ENCODE peak calls at places on chromosomes 3 and 15, in seven cellular contexts. O is stimulated activated CD4-positive, alpha-beta T cell treated with anti-CD3 and anti-CD28 coated beads, Interleukin-2, amount 100 ng/mL, for 48 hours; G is SJSA1; U is ELR; E is heart left ventricle; S is fibroblast of the aortic adventitia; Y is GM03348. B is an unnamed sample.

GRCh38 chr3:166360702-166361101 is 523.5 kb upstream of the BCHE start:
- DNase-seq in G (no peak), E (no peak), S (no peak), O (no peak), U (no peak), Y (no peak), B (no peak)

GRCh38 chr15:77529394-77530159 is 103.1 kb downstream of the LINGO1 start:
- DNase-seq in O (no peak), E (no peak), S (no peak), G (no peak), U (no peak), Y (no peak), B (no peak)

GRCh38 chr3:100640633-100641032 is 31.2 kb downstream of the ADGRG7 start:
- DNase-seq in O (no peak), E (no peak), S (no peak), G (no peak), Y (no peak), U (no peak), B (no peak)

GRCh38 chr15:37098468-37099320 is 1.7 kb downstream of the MEIS2 start:
- DNase-seq in O (no peak), E (peak), S (no peak), G (peak), U (peak), Y (peak), B (no peak)

GRCh38 chr3:149468504-149469212 is 5.8 kb upstream of the TM4SF4 start:
- DNase-seq in S (no peak), U (no peak), O (no peak), G (no peak), Y (no peak), E (no peak), B (no peak)

GRCh38 chr3:30637310-30638227 is 31.2 kb downstream of the TGFBR2 start:
- DNase-seq in S (no peak), U (no peak), G (no peak), Y (no peak), O (no peak), E (no peak), B (no peak)

GRCh38 chr3:42036483-42036823 is 54.7 kb upstream of the TRAK1 start:
- DNase-seq in E (peak), O (no peak), G (peak), S (peak), Y (peak), U (peak), B (no peak)

GRCh38 chr3:79018671-79019136 is 749.1 kb downstream of the ROBO1 start:
- DNase-seq in O (no peak), Y (peak), E (peak), G (peak), S (peak), U (peak), B (no peak)

GRCh38 chr3:72310028-72310987 is 525.4 kb upstream of the PROK2 start:
- DNase-seq in O (no peak), G (peak), Y (peak), U (peak), S (peak), E (peak), B (peak)

GRCh38 chr3:100993309-100993708 is at the start of gene ABI3BP:
- DNase-seq in E (peak), O (no peak), Y (peak), G (peak), S (peak), U (peak), B (no peak)

GRCh38 chr15:75891895-75892294 is 11.8 kb upstream of the FBXO22 start:
- DNase-seq in G (peak), U (peak), E (no peak), Y (peak), S (peak), O (no peak), B (no peak)

GRCh38 chr15:101121511-101122090 is 130.2 kb downstream of the CHSY1 start:
- DNase-seq in U (peak), S (peak), E (peak), G (peak), Y (peak), O (peak), B (peak)

GRCh38 chr15:66737243-66738010 is 35.4 kb downstream of the SMAD6 start:
- DNase-seq in E (no peak), S (no peak), Y (no peak), U (no peak), O (no peak), G (no peak), B (no peak)

GRCh38 chr15:70046716-70047369 is 50.9 kb downstream of the TLE3 start:
- DNase-seq in Y (no peak), O (no peak), E (no peak), G (no peak), U (no peak), S (peak), B (no peak)

GRCh38 chr15:71066983-71067382 is 48.3 kb upstream of the THSD4 start:
- DNase-seq in U (peak), S (peak), O (no peak), Y (peak), G (no peak), E (no peak), B (no peak)

GRCh38 chr15:39247574-39247973 is 333.3 kb upstream of the THBS1 start:
- DNase-seq in U (peak), Y (peak), E (no peak), O (no peak), G (no peak), S (peak), B (no peak)